ENCODE peak calls at places on chromosomes 7 and 10, in nine cellular contexts. L, U, V, R, W, E, J, T and G are unnamed samples.

GRCh38 chr10:93512565-93512964 is 16.2 kb downstream of the CEP55 start:
- DNase-seq in L (no peak), U (no peak), V (peak; percentile 77), R (no peak), W (no peak), E (no peak), J (no peak), T (no peak), G (no peak)

GRCh38 chr7:83579740-83580139 is 69.2 kb downstream of the SEMA3E start:
- DNase-seq in L (no peak), U (no peak), V (no peak), R (no peak), W (no peak), E (no peak), J (no peak), T (no peak), G (no peak)

GRCh38 chr7:138460649-138461607 is 869 bp downstream of the TRIM24 start:
- DNase-seq in L (no peak), U (peak; percentile 64), V (peak; percentile 38), R (peak; percentile 52), W (peak; percentile 51), E (peak; percentile 54), J (peak; percentile 53), T (peak; percentile 75), G (peak; percentile 39)

GRCh38 chr7:138864667-138865066 is 66.7 kb upstream of the ATP6V0A4 start:
- DNase-seq in L (peak; percentile 73), U (peak; percentile 65), V (peak; percentile 87), R (no peak), W (no peak), E (no peak), J (no peak), T (no peak), G (no peak)

GRCh38 chr7:53697913-53698312 is 662.5 kb downstream of the POM121L12 start:
- DNase-seq in L (no peak), U (no peak), V (no peak), R (no peak), W (no peak), E (no peak), J (no peak), T (no peak), G (no peak)

GRCh38 chr7:26667514-26668133 is 196.8 kb downstream of the SKAP2 start:
- DNase-seq in L (peak; percentile 83), U (peak; percentile 72), V (peak; percentile 93), R (peak; percentile 96), W (peak; percentile 96), E (peak; percentile 62), J (no peak), T (peak; percentile 60), G (peak; percentile 24)

GRCh38 chr10:42995537-42995936 is 81.3 kb upstream of the RET start:
- DNase-seq in L (no peak), U (no peak), V (no peak), R (no peak), W (no peak), E (no peak), J (no peak), T (no peak), G (no peak)

GRCh38 chr10:127216786-127217185 is 20.4 kb upstream of the INSYN2A start:
- DNase-seq in L (no peak), U (no peak), V (no peak), R (no peak), W (no peak), E (no peak), J (no peak), T (no peak), G (no peak)

GRCh38 chr10:95536017-95536416 is 25.2 kb downstream of the SORBS1 start:
- DNase-seq in L (no peak), U (no peak), V (no peak), R (no peak), W (no peak), E (no peak), J (no peak), T (no peak), G (no peak)

GRCh38 chr7:44735403-44736165 is 13.1 kb upstream of the ZMIZ2 start:
- DNase-seq in L (peak; percentile 95), U (peak; percentile 85), V (peak; percentile 97), R (no peak), W (no peak), E (no peak), J (no peak), T (peak; percentile 54), G (no peak)

GRCh38 chr7:139355320-139355719 is 4.4 kb upstream of the LUC7L2 start:
- DNase-seq in L (no peak), U (no peak), V (no peak), R (no peak), W (no peak), E (no peak), J (no peak), T (no peak), G (no peak)

GRCh38 chr7:44267719-44268413 is 57.5 kb downstream of the CAMK2B start:
- DNase-seq in L (no peak), U (no peak), V (no peak), R (no peak), W (peak; percentile 51), E (no peak), J (no peak), T (no peak), G (no peak)

GRCh38 chr7:142025896-142026295 is 30.2 kb downstream of the MGAM start:
- DNase-seq in L (no peak), U (no peak), V (no peak), R (no peak), W (no peak), E (no peak), J (no peak), T (no peak), G (no peak)

GRCh38 chr10:102604379-102604960 is 39.8 kb upstream of the TRIM8 start:
- DNase-seq in L (no peak), U (no peak), V (peak; percentile 78), R (no peak), W (no peak), E (no peak), J (no peak), T (no peak), G (no peak)

GRCh38 chr10:110002801-110003523 is 4.8 kb upstream of the ADD3 start:
- DNase-seq in L (no peak), U (no peak), V (no peak), R (no peak), W (no peak), E (no peak), J (no peak), T (no peak), G (no peak)

GRCh38 chr7:5653661-5654060 is 127.8 kb downstream of the RNF216 start:
- DNase-seq in L (no peak), U (no peak), V (no peak), R (no peak), W (no peak), E (no peak), J (no peak), T (no peak), G (no peak)

GRCh38 chr10:4409281-4409680 is 416.7 kb upstream of the AKR1E2 start:
- DNase-seq in L (no peak), U (no peak), V (no peak), R (no peak), W (no peak), E (no peak), J (no peak), T (no peak), G (no peak)

GRCh38 chr7:112484671-112485097 is 3.9 kb downstream of the LSMEM1 start:
- DNase-seq in L (peak; percentile 94), U (no peak), V (peak; percentile 96), R (no peak), W (no peak), E (no peak), J (no peak), T (no peak), G (no peak)

GRCh38 chr10:124645496-124646095 is 98.6 kb downstream of the FAM53B start:
- DNase-seq in L (no peak), U (no peak), V (no peak), R (no peak), W (no peak), E (no peak), J (no peak), T (no peak), G (no peak)